ENCODE peak calls at places on chromosomes 1 and 21, in four cellular contexts. Y, X, W and E are unnamed samples.

GRCh38 chr1:156697481-156697880 is 7.9 kb downstream of the CRABP2 start:
- DNase-seq in Y (no peak), X (no peak), W (no peak), E (no peak)

GRCh38 chr1:183239793-183240625 is 53.9 kb downstream of the LAMC2 start:
- DNase-seq in W (no peak), X (no peak), Y (no peak), E (no peak)

GRCh38 chr1:64229307-64229706 is 25.9 kb downstream of the UBE2U start:
- DNase-seq in W (no peak), X (no peak), Y (no peak), E (no peak)

GRCh38 chr1:248841702-248842395 is 3.8 kb downstream of the ZNF672 start:
- DNase-seq in Y (peak), X (peak), W (no peak), E (peak)

GRCh38 chr1:19436716-19437476 is 48.4 kb downstream of the CAPZB start:
- DNase-seq in Y (peak), W (no peak), X (peak), E (peak)

GRCh38 chr1:67749844-67750689 is 65.1 kb downstream of the GADD45A start:
- DNase-seq in W (peak), Y (peak), X (peak), E (peak)

GRCh38 chr21:44304846-44305245 is 5.0 kb downstream of the PFKL start:
- DNase-seq in Y (peak), X (no peak), W (no peak), E (peak)

GRCh38 chr1:218946147-218946546 is 227.5 kb upstream of the LYPLAL1 start:
- DNase-seq in W (no peak), X (no peak), Y (no peak), E (no peak)

GRCh38 chr1:192401832-192402231 is 85.0 kb downstream of the RGS21 start:
- DNase-seq in X (no peak), Y (peak), W (no peak), E (peak)

GRCh38 chr1:153271711-153272110 is 12.2 kb downstream of the LORICRIN start:
- DNase-seq in X (no peak), Y (no peak), W (no peak), E (no peak)

GRCh38 chr1:167738158-167738557 is 16.4 kb downstream of the MPZL1 start:
- DNase-seq in X (no peak), Y (no peak), W (no peak), E (no peak)

GRCh38 chr1:71364236-71364635 is 283.4 kb upstream of the ZRANB2 start:
- DNase-seq in Y (no peak), W (peak), X (no peak), E (no peak)

GRCh38 chr1:22210636-22211035 is 67.7 kb upstream of the WNT4 start:
- DNase-seq in W (no peak), Y (no peak), X (no peak), E (no peak)

GRCh38 chr1:22208973-22209378 is 66.1 kb upstream of the WNT4 start:
- DNase-seq in X (peak), W (no peak), Y (no peak), E (no peak)

GRCh38 chr1:22216210-22216883 is 73.5 kb upstream of the WNT4 start:
- DNase-seq in Y (no peak), X (no peak), W (no peak), E (no peak)

GRCh38 chr1:22210176-22210575 is 67.3 kb upstream of the WNT4 start:
- DNase-seq in W (no peak), Y (no peak), X (peak), E (no peak)

DNA sequence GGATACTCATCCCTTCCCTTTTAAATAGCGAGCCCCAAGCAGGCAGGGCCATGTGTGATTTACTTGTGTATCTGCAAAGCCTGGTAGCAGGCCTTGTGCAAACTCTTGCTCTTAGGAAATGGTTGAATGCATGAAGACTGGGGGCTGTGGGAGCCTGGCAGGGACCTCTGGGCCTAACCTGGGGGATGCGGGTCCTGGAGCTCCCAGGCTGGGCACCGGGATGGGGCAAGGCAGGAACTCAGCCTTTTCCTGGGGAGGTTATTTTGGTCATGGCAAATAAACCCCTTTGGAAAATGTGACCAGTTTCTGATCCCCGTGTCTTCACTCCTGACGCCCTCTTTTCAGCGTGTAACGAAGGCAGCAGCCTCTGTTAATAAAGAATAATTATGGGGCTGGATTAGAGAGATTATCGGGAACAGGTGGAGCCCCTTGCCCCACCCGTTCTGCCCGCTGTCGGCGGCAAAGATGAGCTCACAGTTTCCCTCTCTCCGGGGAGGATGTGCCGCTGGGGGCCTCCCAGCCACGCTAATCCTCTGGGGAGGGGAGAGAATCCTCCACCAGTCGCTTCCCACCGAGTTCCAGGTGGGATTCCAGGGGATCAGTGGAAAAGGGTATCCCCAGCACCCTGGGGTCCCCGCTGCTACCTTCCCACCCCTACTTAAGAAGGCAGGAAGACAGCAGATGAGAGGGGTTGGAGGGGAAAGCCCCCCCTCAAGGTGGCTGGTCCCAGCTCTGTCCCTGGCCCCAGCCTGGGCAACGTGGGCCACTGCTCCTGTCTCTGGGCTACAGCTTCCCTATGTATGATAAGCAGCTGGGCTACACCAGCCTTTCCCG is 69.7 kb upstream of the WNT4 start:
- DNase-seq in X (no peak), Y (no peak), W (no peak), E (no peak)
- H3K4me3 ChIP-seq in X (no peak), Y (no peak), W (no peak), E (no peak)

DNA sequence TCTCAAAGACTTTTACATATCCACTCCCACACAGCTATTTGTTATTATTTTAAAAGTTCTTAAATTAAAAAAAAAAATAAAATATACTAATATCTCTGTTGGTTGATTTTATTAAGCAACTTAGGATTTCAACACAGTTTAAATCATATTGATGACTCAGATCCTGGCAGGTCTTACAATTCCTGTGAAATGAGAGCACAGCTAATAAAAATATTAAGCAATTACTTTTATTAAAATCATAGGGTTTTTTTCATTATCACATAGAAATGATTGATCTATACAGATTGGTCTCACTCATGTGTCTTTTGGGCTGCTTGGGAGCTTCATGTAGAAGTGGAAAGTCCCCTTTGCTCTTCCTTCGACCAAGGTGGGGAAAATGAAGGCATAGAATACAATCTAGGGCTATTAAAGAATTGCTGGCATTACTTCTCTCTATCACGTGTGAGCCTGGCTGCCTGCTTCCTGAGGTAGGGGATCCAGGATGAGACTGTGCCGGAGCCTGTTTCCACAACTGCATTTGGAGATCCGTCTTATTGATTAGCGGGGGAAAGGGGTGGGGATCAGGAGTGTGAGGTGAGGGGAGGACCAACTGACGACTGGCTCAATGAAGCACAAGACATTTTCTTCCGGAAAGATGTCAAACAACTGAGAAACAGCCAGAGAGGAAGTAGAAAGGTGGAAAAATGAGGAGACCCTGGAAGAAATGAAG is 858.0 kb downstream of the USP25 start:
- DNase-seq in X (peak), W (peak), Y (peak), E (no peak)
- H3K4me3 ChIP-seq in X (peak), W (peak), Y (peak), E (peak)

DNA sequence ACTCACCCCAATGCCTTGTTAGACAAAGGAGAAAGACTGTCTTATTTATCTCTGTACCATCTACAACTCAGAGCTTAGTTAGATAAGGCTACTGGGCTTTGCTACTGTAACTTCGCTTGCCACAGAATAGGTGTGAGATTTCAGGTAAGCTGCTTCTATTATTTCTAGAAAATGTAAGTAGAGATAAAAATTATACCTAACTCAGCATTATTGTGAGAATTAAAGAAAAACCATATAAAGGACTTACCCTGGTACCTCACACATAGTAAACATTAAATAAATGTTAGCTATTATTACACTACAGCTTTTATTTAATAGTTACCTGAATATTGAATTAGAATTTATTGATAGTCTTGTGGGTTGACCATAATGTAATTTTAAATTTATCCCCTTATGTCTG is 36.5 kb upstream of the EPHX4 start:
- DNase-seq in W (no peak), Y (no peak), X (no peak), E (no peak)
- H3K4me3 ChIP-seq in W (no peak), Y (no peak), X (no peak), E (no peak)

DNA sequence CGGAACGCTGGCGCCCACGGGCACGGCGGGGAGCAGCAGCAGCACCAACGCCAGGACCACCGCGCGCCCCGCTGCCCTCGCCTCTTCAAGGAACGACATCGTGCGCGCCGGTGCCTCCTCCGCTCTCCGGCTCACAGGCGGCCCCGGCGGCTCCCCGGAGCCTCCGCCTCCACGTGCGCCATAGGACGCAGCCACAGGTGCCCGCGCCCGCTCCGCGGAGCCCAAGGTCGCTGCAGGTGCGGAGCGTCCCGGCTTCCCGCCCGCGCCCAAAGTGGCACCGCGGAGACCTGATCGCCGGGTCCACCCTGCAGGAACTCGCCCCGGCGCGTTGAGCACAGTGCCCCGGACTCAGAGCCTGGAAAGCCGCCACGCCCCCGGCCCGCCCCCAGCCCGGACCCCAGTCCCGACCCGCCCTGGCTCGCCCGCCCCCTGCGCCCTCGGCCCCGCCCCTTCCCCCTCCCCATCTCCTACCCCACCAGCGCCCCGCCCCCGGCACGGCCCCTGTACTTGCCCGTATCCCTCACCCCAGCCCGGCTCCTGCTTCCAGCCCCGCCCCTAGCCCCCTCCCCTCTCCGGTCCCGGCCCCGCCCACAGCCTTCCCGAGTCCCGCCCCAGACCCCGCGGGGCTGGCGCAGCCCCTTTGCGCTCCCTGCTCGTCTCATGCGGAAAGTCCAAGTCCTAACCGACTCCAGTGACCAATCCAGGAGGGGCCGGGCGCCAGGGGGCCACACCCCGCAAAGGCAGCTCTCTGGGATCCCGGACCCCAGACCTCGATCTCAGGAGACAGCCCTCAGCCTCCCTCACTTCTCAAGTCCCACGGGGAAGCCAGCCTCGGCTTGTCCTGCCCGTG is at the start of gene MEGF6:
- DNase-seq in X (no peak), W (peak), Y (peak), E (peak)
- H3K4me3 ChIP-seq in X (peak), W (peak), Y (no peak), E (peak)

GRCh38 chr1:16521288-16521583 is 7.2 kb upstream of the RNU1-1 start:
- DNase-seq in Y (no peak), W (no peak), X (no peak), E (no peak)
- H3K4me3 ChIP-seq in Y (no peak), W (peak), X (no peak), E (peak)

DNA sequence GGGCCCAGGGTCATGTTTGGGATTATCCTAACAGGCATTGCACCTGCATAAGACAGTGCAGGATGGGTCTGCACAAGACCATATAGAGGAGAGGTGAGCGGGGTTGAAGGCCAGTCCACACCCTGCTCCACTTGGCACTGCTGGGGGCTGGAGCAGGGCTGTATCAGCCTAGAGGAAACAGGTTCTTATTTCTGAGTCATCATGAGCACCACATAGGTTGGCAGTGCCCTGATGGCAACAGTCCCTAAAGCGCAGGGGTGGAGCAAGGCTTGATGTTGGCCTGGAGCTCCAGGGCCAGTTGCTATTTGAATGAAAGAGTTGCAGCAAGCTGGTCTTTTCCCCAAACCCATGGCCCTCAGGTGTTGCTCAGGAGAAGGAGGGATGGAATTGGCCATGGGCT is 29.8 kb upstream of the BMP8B start:
- DNase-seq in Y (peak), X (no peak), W (no peak), E (no peak)
- H3K4me3 ChIP-seq in Y (no peak), X (no peak), W (no peak), E (no peak)

DNA sequence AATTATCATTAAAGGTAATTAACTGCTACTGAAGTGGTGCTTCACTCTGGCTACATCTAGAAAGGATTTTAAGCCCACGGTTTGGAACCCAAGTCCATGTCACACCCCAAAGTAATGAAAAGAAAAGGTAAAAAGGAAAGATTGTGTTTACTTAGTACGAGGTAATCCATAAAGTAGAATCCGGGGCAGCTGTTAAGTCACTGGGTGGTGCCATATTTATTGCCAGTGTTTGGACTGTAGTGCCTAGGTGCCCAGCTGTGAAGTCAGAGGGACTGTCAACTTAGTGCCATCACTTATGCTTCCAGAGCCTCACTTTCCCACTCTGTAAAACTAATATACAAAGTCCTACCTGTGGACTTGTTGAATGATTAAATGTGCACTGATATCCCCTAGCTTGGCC is 52.2 kb upstream of the GRHL3 start:
- DNase-seq in X (no peak), W (no peak), Y (no peak), E (no peak)
- H3K4me3 ChIP-seq in X (no peak), W (no peak), Y (no peak), E (no peak)

GRCh38 chr1:115056395-115056798 is 26.8 kb downstream of the TSHB start:
- DNase-seq in X (no peak), Y (no peak), W (peak), E (peak)
- H3K4me3 ChIP-seq in X (no peak), Y (no peak), W (peak), E (no peak)

GRCh38 chr1:222890702-222891101 is 75.9 kb downstream of the DISP1 start:
- DNase-seq in W (no peak), X (no peak), Y (no peak), E (no peak)
- H3K4me3 ChIP-seq in W (no peak), X (no peak), Y (no peak), E (no peak)

GRCh38 chr21:39347537-39347936 is 1.4 kb downstream of the HMGN1 start:
- DNase-seq in Y (no peak), W (no peak), X (no peak), E (no peak)

GRCh38 chr21:39345440-39345839 is 3.4 kb downstream of the HMGN1 start:
- DNase-seq in Y (no peak), W (no peak), X (no peak), E (no peak)

GRCh38 chr21:39348355-39349210 is at the start of gene HMGN1:
- DNase-seq in X (peak), W (peak), Y (peak), E (peak)

GRCh38 chr21:39348040-39348354 is 891 bp downstream of the HMGN1 start:
- DNase-seq in Y (no peak), X (no peak), W (no peak), E (no peak)

GRCh38 chr21:39346671-39347327 is 2.1 kb downstream of the HMGN1 start:
- DNase-seq in X (no peak), Y (no peak), W (no peak), E (no peak)
- H3K4me3 ChIP-seq in X (peak), Y (peak), W (peak), E (peak)